ENCODE peak calls at places on chromosome 15, in five cellular contexts. H is A549, U is GM12878, X is SK-N-SH, Q is HepG2. A is an unnamed sample.

GRCh38 chr15:90660195-90660995 is 56.8 kb upstream of the BLM start:
- DNase-seq in H (peak; percentile 64), U (peak; percentile 86), Q (no peak), X (no peak), A (peak; percentile 91)

GRCh38 chr15:75042730-75043508 is 19.5 kb downstream of the PPCDC start:
- DNase-seq in X (peak; percentile 44), U (peak; percentile 100), Q (peak; percentile 93), H (peak; percentile 57), A (peak; percentile 64)

GRCh38 chr15:88992912-88993376 is 79.8 kb upstream of the MFGE8 start:
- DNase-seq in Q (no peak), U (no peak), H (no peak), X (no peak), A (no peak)

GRCh38 chr15:44243146-44243545 is 45.4 kb upstream of the GOLM2 start:
- DNase-seq in H (no peak), U (no peak), Q (no peak), X (peak; percentile 48), A (no peak)

GRCh38 chr15:61521961-61522360 is 292.9 kb upstream of the RORA start:
- DNase-seq in Q (no peak), U (no peak), H (no peak), X (no peak), A (no peak)

GRCh38 chr15:31442203-31443090 is 115.8 kb downstream of the KLF13 start:
- DNase-seq in U (no peak), H (peak; percentile 51), Q (no peak), X (peak; percentile 70), A (peak; percentile 95)

GRCh38 chr15:70664494-70664893 is 98.9 kb downstream of the UACA start:
- DNase-seq in H (no peak), X (no peak), Q (no peak), U (no peak), A (no peak)

GRCh38 chr15:92294759-92295158 is 98.9 kb upstream of the ST8SIA2 start:
- DNase-seq in Q (no peak), U (no peak), X (no peak), H (no peak), A (no peak)

GRCh38 chr15:43777293-43777819 is 590 bp upstream of the ELL3 start:
- DNase-seq in U (peak; percentile 78), H (no peak), Q (peak; percentile 58), X (peak; percentile 65), A (peak; percentile 55)

GRCh38 chr15:30906366-30906765 is 2.7 kb downstream of the FAN1 start:
- DNase-seq in H (no peak), Q (no peak), U (no peak), X (no peak), A (no peak)

GRCh38 chr15:69452702-69453513 is at the start of gene RPLP1:
- DNase-seq in Q (no peak), U (peak; percentile 77), X (peak; percentile 97), H (peak; percentile 94), A (peak; percentile 94)

GRCh38 chr15:89494941-89495637 is 1.3 kb downstream of the RHCG start:
- DNase-seq in U (no peak), Q (no peak), X (no peak), H (peak; percentile 39), A (no peak)

GRCh38 chr15:96130734-96131133 is 199.8 kb upstream of the NR2F2 start:
- DNase-seq in U (no peak), H (no peak), X (no peak), Q (peak; percentile 15), A (no peak)

GRCh38 chr15:29465196-29465595 is 195.6 kb upstream of the NSMCE3 start:
- DNase-seq in U (no peak), X (no peak), H (no peak), Q (no peak), A (no peak)
- TF ChIP-seq SMC3 in U (no peak), X (no peak), H (no peak), Q (no peak), A (no peak)

GRCh38 chr15:36769110-36769509 is 189.7 kb downstream of the CDIN1 start:
- DNase-seq in H (no peak), Q (no peak), X (no peak), U (no peak), A (peak; percentile 84)

GRCh38 chr15:36771826-36772225 is 192.4 kb downstream of the CDIN1 start:
- DNase-seq in H (no peak), Q (no peak), X (no peak), U (no peak), A (no peak)

DNA sequence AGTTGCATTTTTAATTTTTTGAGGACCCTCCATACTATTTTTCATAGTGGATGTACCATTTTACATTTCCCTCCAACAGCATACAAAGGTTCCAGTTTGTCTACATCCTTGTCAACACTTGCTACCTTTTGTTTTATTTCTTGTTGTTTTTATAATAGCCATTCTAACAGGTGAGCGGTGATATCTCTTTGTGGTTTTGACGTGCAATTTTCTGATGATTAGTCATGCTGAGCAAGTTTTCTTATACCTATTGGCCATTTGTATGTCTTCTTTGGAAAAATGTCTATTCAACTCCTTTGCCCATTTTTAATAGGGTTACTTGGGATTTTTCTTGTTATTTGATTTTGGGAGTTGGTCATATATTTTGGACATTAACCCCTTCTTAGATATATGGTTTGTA is 187.0 kb downstream of the CDIN1 start:
- DNase-seq in Q (no peak), H (no peak), U (no peak), X (no peak), A (no peak)
- TF ChIP-seq SMC3 in Q (no peak), H (no peak), U (no peak), X (no peak), A (no peak)

DNA sequence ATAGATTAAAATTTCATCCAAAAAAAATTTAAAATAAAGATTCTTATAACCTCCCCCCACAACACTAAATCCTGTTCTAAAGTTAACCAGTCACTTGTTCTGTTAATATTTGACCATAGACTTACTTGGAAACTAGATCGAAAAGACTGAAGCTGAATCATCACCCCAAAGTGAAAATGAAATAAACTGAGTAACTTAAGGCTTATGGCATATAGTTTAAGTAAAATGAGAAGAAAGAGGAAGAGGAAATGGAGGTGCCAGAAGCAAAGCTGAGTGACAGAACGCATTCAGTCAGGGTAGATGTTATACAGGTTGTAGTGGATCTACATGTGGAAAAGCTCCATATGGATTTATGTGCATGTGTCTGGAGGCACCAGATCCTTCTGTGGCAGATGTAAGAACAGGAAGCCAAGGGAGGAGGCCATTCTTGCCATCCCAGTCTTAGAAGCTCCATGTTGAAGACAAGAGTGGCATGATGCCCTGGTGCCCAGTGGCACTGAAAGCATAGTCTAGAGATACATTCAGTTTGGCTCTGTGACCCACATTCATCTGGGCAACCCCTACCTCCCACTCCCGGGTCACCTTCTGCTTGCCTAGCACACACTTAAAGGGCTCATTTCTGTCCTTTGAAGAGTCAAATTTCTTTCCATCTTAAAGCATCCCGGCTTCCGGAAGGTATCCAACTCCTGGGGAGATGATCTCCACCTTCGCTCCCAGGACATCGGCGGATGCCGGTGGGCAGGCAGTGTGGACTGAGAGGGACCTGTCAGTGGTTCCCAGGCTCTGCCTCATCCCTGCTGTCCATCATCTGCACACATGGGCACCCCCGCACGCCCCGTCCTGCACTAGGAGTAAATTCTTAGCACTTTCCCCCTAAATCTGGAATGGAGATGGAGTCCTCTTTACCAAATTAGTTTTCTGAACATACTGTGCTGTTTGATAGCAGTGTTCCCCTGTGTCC is 90.8 kb downstream of the NEO1 start:
- DNase-seq in X (no peak), H (peak; percentile 13), U (peak; percentile 19), Q (no peak), A (no peak)
- TF ChIP-seq SMC3 in X (no peak), H (no peak), U (no peak), Q (no peak), A (no peak)

DNA sequence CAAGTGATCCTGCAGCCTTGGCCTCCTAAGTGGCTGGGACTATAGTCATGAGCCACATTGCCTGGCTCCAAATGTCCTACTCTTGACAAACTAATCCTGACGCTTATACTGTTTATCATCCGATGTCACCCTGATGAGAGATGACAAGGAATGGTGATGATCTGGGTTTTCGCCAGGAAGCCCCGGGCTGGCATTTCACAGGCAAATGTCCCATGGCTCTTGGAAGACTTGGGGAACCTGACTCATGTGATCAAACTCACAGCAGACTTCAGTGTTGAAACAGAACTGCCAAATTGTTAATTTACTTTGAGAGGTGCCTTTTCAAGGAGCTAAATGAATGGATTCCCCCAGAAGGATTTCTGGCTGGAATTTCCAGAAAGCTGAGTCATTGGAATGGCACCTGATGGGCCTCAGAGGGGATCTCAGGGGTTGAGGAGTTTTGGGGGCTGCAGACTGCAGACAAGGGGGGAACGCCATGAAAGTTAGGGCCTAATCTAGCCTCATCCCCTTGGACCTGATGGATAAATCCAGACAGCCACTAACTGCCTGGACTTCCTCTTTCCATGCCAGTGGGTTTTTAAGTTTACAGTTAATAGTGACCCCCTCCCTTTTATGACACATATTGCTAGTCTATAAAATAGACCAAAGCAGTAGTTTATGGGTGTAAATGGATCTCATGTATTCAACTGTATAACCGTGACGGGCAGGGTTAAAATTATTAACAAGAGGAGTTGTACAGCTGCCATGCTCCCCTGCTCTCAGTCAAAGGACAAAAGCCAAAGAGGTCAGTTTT is 146.6 kb downstream of the CHSY1 start:
- DNase-seq in X (no peak), Q (no peak), H (no peak), U (no peak), A (peak; percentile 34)
- TF ChIP-seq SMC3 in X (no peak), Q (no peak), H (no peak), U (no peak), A (no peak)

DNA sequence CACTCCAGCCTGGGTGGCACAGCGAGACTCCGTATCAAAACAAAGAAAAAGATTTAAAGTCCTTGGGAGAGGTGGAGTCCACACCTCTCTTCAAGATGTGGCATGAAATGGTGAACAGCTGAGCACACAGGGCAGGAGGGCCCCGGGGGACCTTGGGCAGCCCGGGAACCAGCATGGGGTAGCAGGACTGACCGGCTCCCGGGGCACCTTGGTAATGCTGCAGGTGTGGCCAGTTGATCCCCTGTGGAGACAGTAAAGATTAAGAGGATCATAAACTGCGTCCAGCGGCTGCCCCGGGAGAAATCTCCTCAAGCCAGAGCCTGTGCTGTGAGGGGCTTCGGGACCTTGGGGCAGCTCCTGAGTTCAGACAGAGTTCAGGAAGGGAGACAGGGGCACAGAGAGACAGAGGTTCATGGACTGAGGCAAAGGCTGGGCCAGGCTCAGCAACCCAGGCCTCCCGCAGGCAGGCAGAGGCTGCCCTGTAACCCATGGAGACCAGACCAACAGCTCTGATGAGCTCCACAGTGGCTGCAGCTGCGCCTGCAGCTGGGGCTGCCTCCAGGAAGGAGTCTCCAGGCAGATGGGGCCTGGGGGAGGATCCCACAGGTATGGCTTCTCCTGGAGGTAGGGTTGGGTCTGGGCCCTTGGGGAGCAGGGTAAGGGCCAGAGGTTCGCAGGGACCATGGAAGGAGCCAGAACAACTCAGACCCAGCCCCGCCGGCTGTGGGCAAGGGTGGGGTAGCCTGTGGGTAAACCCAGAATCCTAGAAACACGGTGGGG is at the start of gene NR2E3:
- DNase-seq in Q (no peak), U (no peak), X (peak; percentile 20), H (no peak), A (no peak)
- TF ChIP-seq SMC3 in Q (no peak), U (no peak), X (no peak), H (no peak), A (no peak)

GRCh38 chr15:67833504-67834248 is 6.2 kb downstream of the RNU6-1 start:
- DNase-seq in U (no peak), X (peak; percentile 92), H (peak; percentile 75), Q (peak; percentile 34), A (no peak)
- TF ChIP-seq SMC3 in U (peak; percentile 54), X (peak; percentile 59), H (peak; percentile 70), Q (no peak), A (peak; percentile 46)

GRCh38 chr15:98547741-98548166 is 100.6 kb upstream of the IGF1R start:
- DNase-seq in X (no peak), Q (no peak), H (no peak), U (no peak), A (no peak)
- TF ChIP-seq SMC3 in X (no peak), Q (no peak), H (no peak), U (no peak), A (no peak)